ENCODE peak calls at places on chromosomes 16 and 17, in nine cellular contexts. P is SW 1271; M is ovary; H is dermis microvascular lymphatic vessel endothelial cell; J is HuH-7; Z is anterior cingulate cortex; T is cardiac fibroblast; K is HuH-7.5; S is CD8-positive, alpha-beta memory T cell. Q is an unnamed sample.
A peak's percentile ranks its signal among the peaks of the same experiment; 100 is the strongest.

GRCh38 chr16:78987676-78988075 is 612.9 kb downstream of the MAF start:
- DNase-seq in P (no peak), M (no peak), H (no peak), J (no peak), Z (no peak), T (no peak), K (no peak), S (no peak), Q (no peak)

GRCh38 chr17:43880420-43880991 is 26.8 kb downstream of the MPP2 start:
- DNase-seq in P (peak; percentile 19), M (peak; percentile 52), H (peak; percentile 39), J (peak; percentile 75), Z (peak; percentile 14), T (peak; percentile 13), K (peak; percentile 63), S (peak; percentile 18), Q (peak; percentile 61)

GRCh38 chr17:64540118-64540776 is 33.5 kb downstream of the CEP95 start:
- DNase-seq in P (no peak), M (no peak), H (no peak), J (no peak), Z (no peak), T (no peak), K (no peak), S (no peak), Q (no peak)

GRCh38 chr17:77363821-77364361 is 223.1 kb downstream of the SEC14L1 start:
- DNase-seq in P (no peak), M (peak; percentile 90), H (peak; percentile 59), J (no peak), Z (no peak), T (peak; percentile 50), K (no peak), S (no peak), Q (peak; percentile 66)

GRCh38 chr17:81181811-81182185 is 15.8 kb upstream of the AATK start:
- DNase-seq in P (no peak), M (no peak), H (no peak), J (no peak), Z (no peak), T (no peak), K (no peak), S (no peak), Q (no peak)

GRCh38 chr16:54277845-54278703 is 8.5 kb downstream of the IRX3 start:
- DNase-seq in P (no peak), M (no peak), H (no peak), J (no peak), Z (peak; percentile 9), T (no peak), K (no peak), S (no peak), Q (peak; percentile 44)

GRCh38 chr16:31460582-31461002 is 1.3 kb downstream of the ARMC5 start:
- DNase-seq in P (peak; percentile 52), M (peak; percentile 50), H (peak; percentile 71), J (no peak), Z (no peak), T (peak; percentile 75), K (no peak), S (no peak), Q (peak; percentile 58)

GRCh38 chr16:49281481-49281842 is at the start of gene CBLN1:
- DNase-seq in P (no peak), M (no peak), H (no peak), J (no peak), Z (no peak), T (no peak), K (no peak), S (no peak), Q (no peak)

GRCh38 chr16:1740781-1741490 is 30.4 kb downstream of the NME3 start:
- DNase-seq in P (no peak), M (peak; percentile 32), H (no peak), J (no peak), Z (no peak), T (no peak), K (no peak), S (no peak), Q (peak; percentile 53)

GRCh38 chr16:72927199-72928088 is 120.5 kb downstream of the ZFHX3 start:
- DNase-seq in P (no peak), M (no peak), H (no peak), J (peak; percentile 81), Z (no peak), T (peak; percentile 35), K (peak; percentile 52), S (no peak), Q (no peak)

GRCh38 chr17:51487947-51488346 is 227.6 kb downstream of the UTP18 start:
- DNase-seq in P (no peak), M (no peak), H (no peak), J (peak; percentile 29), Z (no peak), T (no peak), K (no peak), S (no peak), Q (no peak)

GRCh38 chr16:24511174-24511573 is 28.2 kb upstream of the RBBP6 start:
- DNase-seq in P (no peak), M (no peak), H (no peak), J (no peak), Z (no peak), T (no peak), K (no peak), S (no peak), Q (no peak)